ENCODE peak calls at places on chromosomes 12 and 14, in five cellular contexts. One of them, this sample, is unnamed. For H3K9me3, the result is how much of the 10 kb centered on the place peaks cover.

GRCh38 chr14:71751264-71751663 is 181.0 kb upstream of the RGS6 start:
- DNase-seq in stomach: no peak
- DNase-seq in A673: no peak
- DNase-seq in right cardiac atrium: no peak
- DNase-seq in upper lobe of right lung: no peak
- DNase-seq in this sample: no peak

GRCh38 chr12:89080797-89081470 is 271.4 kb downstream of the DUSP6 start:
- DNase-seq in stomach: no peak
- DNase-seq in A673: peak
- DNase-seq in right cardiac atrium: no peak
- DNase-seq in upper lobe of right lung: no peak
- DNase-seq in this sample: no peak

GRCh38 chr12:90922068-90922743 is 32.8 kb downstream of the CCER1 start:
- DNase-seq in stomach: no peak
- DNase-seq in A673: no peak
- DNase-seq in right cardiac atrium: no peak
- DNase-seq in upper lobe of right lung: no peak
- DNase-seq in this sample: no peak

GRCh38 chr12:124754949-124755800 is 108.5 kb downstream of the SCARB1 start:
- DNase-seq in stomach: peak
- DNase-seq in A673: peak
- DNase-seq in right cardiac atrium: peak
- DNase-seq in upper lobe of right lung: peak
- DNase-seq in this sample: peak

GRCh38 chr14:32358781-32359180 is 29.7 kb downstream of the AKAP6 start:
- DNase-seq in stomach: no peak
- DNase-seq in A673: no peak
- DNase-seq in right cardiac atrium: no peak
- DNase-seq in upper lobe of right lung: no peak
- DNase-seq in this sample: no peak

GRCh38 chr12:51270067-51270846 is at the start of gene SMAGP:
- DNase-seq in stomach: peak
- DNase-seq in A673: peak
- DNase-seq in right cardiac atrium: peak
- DNase-seq in upper lobe of right lung: peak
- DNase-seq in this sample: peak

GRCh38 chr14:51716610-51717009 is 64.9 kb downstream of the FRMD6 start:
- DNase-seq in stomach: no peak
- DNase-seq in A673: no peak
- DNase-seq in right cardiac atrium: no peak
- DNase-seq in upper lobe of right lung: no peak
- DNase-seq in this sample: no peak

GRCh38 chr14:103899316-103899715 is 28.9 kb upstream of the TDRD9 start:
- DNase-seq in stomach: no peak
- DNase-seq in A673: no peak
- DNase-seq in right cardiac atrium: no peak
- DNase-seq in upper lobe of right lung: no peak
- DNase-seq in this sample: no peak

GRCh38 chr14:65015391-65015790 is 28.7 kb downstream of the FNTB start:
- DNase-seq in stomach: no peak
- DNase-seq in A673: no peak
- DNase-seq in right cardiac atrium: no peak
- DNase-seq in upper lobe of right lung: no peak
- DNase-seq in this sample: no peak

GRCh38 chr12:103960567-103961227 is 5.0 kb upstream of the TDG start:
- DNase-seq in stomach: no peak
- DNase-seq in A673: no peak
- DNase-seq in right cardiac atrium: no peak
- DNase-seq in upper lobe of right lung: no peak
- DNase-seq in this sample: no peak

GRCh38 chr12:108572166-108572790 is 9.9 kb downstream of the ISCU start:
- DNase-seq in stomach: no peak
- DNase-seq in A673: no peak
- DNase-seq in right cardiac atrium: no peak
- DNase-seq in upper lobe of right lung: no peak
- DNase-seq in this sample: no peak

GRCh38 chr12:79056775-79057174 is 192.2 kb downstream of the SYT1 start:
- DNase-seq in stomach: no peak
- DNase-seq in A673: no peak
- DNase-seq in right cardiac atrium: no peak
- DNase-seq in upper lobe of right lung: no peak
- DNase-seq in this sample: no peak

GRCh38 chr12:49108958-49109404 is 1.7 kb downstream of the LMBR1L start:
- DNase-seq in stomach: no peak
- DNase-seq in A673: no peak
- DNase-seq in right cardiac atrium: peak
- DNase-seq in upper lobe of right lung: peak
- DNase-seq in this sample: peak

GRCh38 chr14:89315493-89316456 is 101.3 kb downstream of the FOXN3 start:
- DNase-seq in stomach: no peak
- DNase-seq in A673: no peak
- DNase-seq in right cardiac atrium: no peak
- DNase-seq in upper lobe of right lung: no peak
- DNase-seq in this sample: no peak

GRCh38 chr14:51018521-51018920 is 74.2 kb upstream of the PYGL start:
- DNase-seq in stomach: no peak
- DNase-seq in A673: no peak
- DNase-seq in right cardiac atrium: no peak
- DNase-seq in upper lobe of right lung: no peak
- DNase-seq in this sample: no peak

GRCh38 chr14:101196795-101197590 is 293.5 kb upstream of the RTL1 start:
- DNase-seq in stomach: peak
- DNase-seq in A673: no peak
- DNase-seq in right cardiac atrium: no peak
- DNase-seq in upper lobe of right lung: peak
- DNase-seq in this sample: peak

GRCh38 chr12:103688659-103689058 is 101.6 kb downstream of the STAB2 start:
- DNase-seq in stomach: no peak
- DNase-seq in A673: no peak
- DNase-seq in right cardiac atrium: no peak
- DNase-seq in upper lobe of right lung: no peak
- DNase-seq in this sample: no peak

GRCh38 chr12:104792570-104792969 is 165.5 kb downstream of the SLC41A2 start:
- DNase-seq in stomach: no peak
- DNase-seq in A673: no peak
- DNase-seq in right cardiac atrium: peak
- DNase-seq in upper lobe of right lung: no peak
- DNase-seq in this sample: peak

GRCh38 chr14:90639641-90640040 is 176.6 kb downstream of the TTC7B start:
- DNase-seq in stomach: no peak
- DNase-seq in A673: no peak
- DNase-seq in right cardiac atrium: no peak
- DNase-seq in upper lobe of right lung: no peak
- DNase-seq in this sample: no peak

GRCh38 chr12:51441583-51441982 is 17.0 kb downstream of the SLC4A8 start:
- DNase-seq in stomach: no peak
- DNase-seq in A673: no peak
- DNase-seq in right cardiac atrium: no peak
- DNase-seq in upper lobe of right lung: no peak
- DNase-seq in this sample: no peak

GRCh38 chr14:94823556-94824341 is 53.8 kb upstream of the GSC start:
- DNase-seq in stomach: no peak
- DNase-seq in A673: peak
- DNase-seq in right cardiac atrium: no peak
- DNase-seq in upper lobe of right lung: no peak
- DNase-seq in this sample: no peak

GRCh38 chr14:71721791-71722190 is 210.4 kb upstream of the RGS6 start:
- DNase-seq in stomach: no peak
- DNase-seq in A673: no peak
- DNase-seq in right cardiac atrium: no peak
- DNase-seq in upper lobe of right lung: no peak
- DNase-seq in this sample: no peak

GRCh38 chr14:69373104-69373503 is 25.0 kb downstream of the ERH start:
- DNase-seq in stomach: no peak
- DNase-seq in A673: no peak
- DNase-seq in right cardiac atrium: no peak
- DNase-seq in upper lobe of right lung: no peak
- DNase-seq in this sample: no peak

GRCh38 chr12:68367903-68368302 is 35.7 kb upstream of the MDM1 start:
- DNase-seq in stomach: no peak
- DNase-seq in A673: no peak
- DNase-seq in right cardiac atrium: no peak
- DNase-seq in upper lobe of right lung: no peak
- DNase-seq in this sample: no peak

GRCh38 chr14:92607702-92608429 is 94.3 kb downstream of the RIN3 start:
- DNase-seq in stomach: no peak
- DNase-seq in A673: no peak
- DNase-seq in right cardiac atrium: no peak
- DNase-seq in upper lobe of right lung: no peak
- DNase-seq in this sample: no peak

GRCh38 chr14:50897658-50898175 is 25.9 kb downstream of the ABHD12B start:
- DNase-seq in stomach: no peak
- DNase-seq in A673: no peak
- DNase-seq in right cardiac atrium: no peak
- DNase-seq in upper lobe of right lung: no peak
- DNase-seq in this sample: no peak

GRCh38 chr14:76267322-76268012 is 108.5 kb upstream of the ESRRB start:
- DNase-seq in stomach: peak
- DNase-seq in A673: peak
- DNase-seq in right cardiac atrium: peak
- DNase-seq in upper lobe of right lung: peak
- DNase-seq in this sample: peak

GRCh38 chr12:1749019-1749418 is 58.1 kb downstream of the ADIPOR2 start:
- DNase-seq in stomach: no peak
- DNase-seq in A673: no peak
- DNase-seq in right cardiac atrium: no peak
- DNase-seq in upper lobe of right lung: no peak
- DNase-seq in this sample: no peak

GRCh38 chr14:62097824-62098223 is 335.6 kb downstream of the SNAPC1 start:
- DNase-seq in stomach: no peak
- DNase-seq in A673: no peak
- DNase-seq in right cardiac atrium: no peak
- DNase-seq in upper lobe of right lung: no peak
- DNase-seq in this sample: no peak

GRCh38 chr14:27881646-27882045 is 884.9 kb upstream of the FOXG1 start:
- DNase-seq in stomach: no peak
- DNase-seq in A673: no peak
- DNase-seq in right cardiac atrium: no peak
- DNase-seq in upper lobe of right lung: no peak
- DNase-seq in this sample: no peak

DNA sequence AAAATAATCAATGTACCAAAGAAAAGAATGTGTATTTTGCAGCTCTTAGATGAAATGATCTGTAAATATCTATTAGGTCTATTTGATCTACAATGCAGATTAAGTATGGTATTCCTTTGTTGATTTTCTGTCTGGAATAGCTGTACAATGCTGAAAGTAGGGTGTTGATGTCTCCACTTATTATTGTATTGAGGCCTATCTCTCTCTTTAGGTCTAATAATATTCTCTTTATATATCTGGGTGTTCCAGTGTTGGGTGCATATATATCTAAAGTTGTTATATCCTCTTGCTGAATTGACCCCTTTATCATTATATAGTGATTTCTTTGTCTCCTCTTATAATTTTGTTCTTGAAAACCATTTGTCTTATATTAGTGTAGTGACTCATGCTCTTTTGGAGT is 885.5 kb upstream of the FOXG1 start:
- DNase-seq in stomach: no peak
- DNase-seq in A673: no peak
- DNase-seq in right cardiac atrium: no peak
- DNase-seq in upper lobe of right lung: no peak
- DNase-seq in this sample: no peak
- H3K9me3 ChIP-seq in stomach: under half
- H3K9me3 ChIP-seq in A673: under half
- H3K9me3 ChIP-seq in right cardiac atrium: under half
- H3K9me3 ChIP-seq in upper lobe of right lung: under half
- H3K9me3 ChIP-seq in this sample: under half

DNA sequence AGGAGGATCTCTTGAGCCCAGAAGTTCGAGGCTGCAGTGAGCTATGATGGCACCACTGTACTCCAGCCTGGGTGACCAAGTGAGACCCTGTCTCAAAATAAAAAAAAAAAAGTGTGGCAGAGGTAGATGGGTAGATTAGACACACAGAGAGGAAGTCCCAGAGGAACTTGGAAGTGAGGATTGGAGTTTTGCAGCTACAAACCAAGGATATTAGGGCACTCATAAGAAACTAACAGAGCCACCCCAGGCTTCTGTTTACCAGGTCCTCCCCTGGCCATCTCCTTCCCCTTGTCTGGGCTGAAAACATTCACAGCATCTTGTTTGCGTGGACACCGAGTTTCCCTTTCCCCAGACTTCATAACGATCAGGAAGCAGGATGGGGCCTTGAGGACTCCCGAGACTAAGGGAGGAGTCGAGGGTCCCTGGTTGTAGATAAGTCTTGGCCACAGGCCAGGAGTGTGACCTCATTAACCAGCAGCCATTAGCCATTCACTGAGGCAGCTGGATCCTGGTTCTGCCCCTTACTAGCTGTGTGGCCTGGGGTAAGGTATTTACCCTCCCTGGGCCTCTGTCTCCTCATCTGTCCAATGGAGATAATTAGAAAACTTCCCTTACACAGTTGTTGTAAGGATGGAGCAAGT is 2.1 kb downstream of the MAP1LC3B2 start:
- DNase-seq in stomach: no peak
- DNase-seq in A673: no peak
- DNase-seq in right cardiac atrium: no peak
- DNase-seq in upper lobe of right lung: no peak
- DNase-seq in this sample: no peak
- H3K9me3 ChIP-seq in stomach: under half
- H3K9me3 ChIP-seq in A673: under half
- H3K9me3 ChIP-seq in right cardiac atrium: under half
- H3K9me3 ChIP-seq in upper lobe of right lung: under half
- H3K9me3 ChIP-seq in this sample: under half

GRCh38 chr14:26703967-26704366 is 106.1 kb upstream of the NOVA1 start:
- DNase-seq in stomach: no peak
- DNase-seq in A673: no peak
- DNase-seq in right cardiac atrium: no peak
- DNase-seq in upper lobe of right lung: no peak
- DNase-seq in this sample: no peak

GRCh38 chr14:26702721-26703250 is 105.0 kb upstream of the NOVA1 start:
- DNase-seq in stomach: no peak
- DNase-seq in A673: no peak
- DNase-seq in right cardiac atrium: no peak
- DNase-seq in upper lobe of right lung: no peak
- DNase-seq in this sample: no peak

GRCh38 chr14:26709019-26709418 is 111.2 kb upstream of the NOVA1 start:
- DNase-seq in stomach: no peak
- DNase-seq in A673: peak
- DNase-seq in right cardiac atrium: no peak
- DNase-seq in upper lobe of right lung: no peak
- DNase-seq in this sample: no peak

GRCh38 chr14:26707234-26707633 is 109.4 kb upstream of the NOVA1 start:
- DNase-seq in stomach: no peak
- DNase-seq in A673: no peak
- DNase-seq in right cardiac atrium: no peak
- DNase-seq in upper lobe of right lung: no peak
- DNase-seq in this sample: no peak
- H3K9me3 ChIP-seq in stomach: under half
- H3K9me3 ChIP-seq in A673: under half
- H3K9me3 ChIP-seq in right cardiac atrium: under half
- H3K9me3 ChIP-seq in upper lobe of right lung: under half
- H3K9me3 ChIP-seq in this sample: under half

DNA sequence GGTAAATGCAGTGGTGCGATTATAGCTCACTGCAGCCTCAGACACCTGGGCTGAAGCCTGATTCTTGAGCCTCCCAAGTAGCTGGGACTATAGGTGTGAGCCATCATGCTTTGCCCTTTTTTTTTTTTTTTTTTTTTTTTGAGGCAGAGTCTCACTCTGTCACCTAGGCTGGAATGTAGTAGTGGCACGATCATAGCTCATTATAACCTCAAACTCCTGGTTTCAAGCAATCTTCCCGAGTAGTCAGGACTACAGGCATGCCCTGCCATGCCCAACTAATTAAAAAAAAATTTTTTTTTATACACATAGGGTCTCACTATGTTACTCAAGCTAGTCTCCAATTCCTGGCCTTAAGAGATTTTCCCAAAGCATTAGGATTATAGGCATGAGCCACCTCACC is 6.9 kb downstream of the ATP2A2 start:
- DNase-seq in stomach: no peak
- DNase-seq in A673: no peak
- DNase-seq in right cardiac atrium: no peak
- DNase-seq in upper lobe of right lung: no peak
- DNase-seq in this sample: no peak
- H3K9me3 ChIP-seq in stomach: under half
- H3K9me3 ChIP-seq in A673: under half
- H3K9me3 ChIP-seq in right cardiac atrium: under half
- H3K9me3 ChIP-seq in upper lobe of right lung: under half
- H3K9me3 ChIP-seq in this sample: under half

This sample was measured in sigmoid colon.